ENCODE peak calls at places on chromosomes 16 and 17, in five cellular contexts. B, X, I, T and S are unnamed samples.

GRCh38 chr17:75876190-75876937 is 2.0 kb downstream of the TRIM47 start:
- DNase-seq in B (no peak), X (no peak), I (peak), T (no peak), S (no peak)

GRCh38 chr16:85437161-85438052 is 175.7 kb upstream of the GSE1 start:
- DNase-seq in B (no peak), X (no peak), I (peak), T (no peak), S (no peak)

GRCh38 chr16:71499775-71500364 is 10.7 kb upstream of the ZNF19 start:
- DNase-seq in B (peak), X (peak), I (peak), T (no peak), S (peak)

GRCh38 chr17:17269926-17270773 is 10.9 kb downstream of the COPS3 start:
- DNase-seq in B (no peak), X (no peak), I (peak), T (no peak), S (no peak)

GRCh38 chr17:50672831-50673551 is 34.7 kb downstream of the ANKRD40 start:
- DNase-seq in B (no peak), X (no peak), I (no peak), T (peak), S (no peak)

GRCh38 chr16:88301886-88302285 is 80.9 kb upstream of the ZNF469 start:
- DNase-seq in B (no peak), X (no peak), I (no peak), T (no peak), S (no peak)

GRCh38 chr17:57568340-57568739 is 176.8 kb downstream of the CCDC182 start:
- DNase-seq in B (no peak), X (no peak), I (no peak), T (no peak), S (no peak)

GRCh38 chr16:27429981-27430441 is 28.0 kb downstream of the IL21R start:
- DNase-seq in B (no peak), X (no peak), I (peak), T (no peak), S (no peak)

GRCh38 chr17:27466748-27467375 is 10.6 kb downstream of the KSR1 start:
- DNase-seq in B (no peak), X (no peak), I (no peak), T (no peak), S (no peak)

GRCh38 chr16:50836121-50836541 is 94.2 kb downstream of the CYLD start:
- DNase-seq in B (no peak), X (no peak), I (no peak), T (no peak), S (no peak)

GRCh38 chr17:4506892-4507291 is 8.2 kb downstream of the SPNS2 start:
- DNase-seq in B (no peak), X (no peak), I (no peak), T (no peak), S (no peak)

GRCh38 chr16:67847064-67847861 is at the start of gene CENPT:
- DNase-seq in B (peak), X (peak), I (no peak), T (no peak), S (no peak)

DNA sequence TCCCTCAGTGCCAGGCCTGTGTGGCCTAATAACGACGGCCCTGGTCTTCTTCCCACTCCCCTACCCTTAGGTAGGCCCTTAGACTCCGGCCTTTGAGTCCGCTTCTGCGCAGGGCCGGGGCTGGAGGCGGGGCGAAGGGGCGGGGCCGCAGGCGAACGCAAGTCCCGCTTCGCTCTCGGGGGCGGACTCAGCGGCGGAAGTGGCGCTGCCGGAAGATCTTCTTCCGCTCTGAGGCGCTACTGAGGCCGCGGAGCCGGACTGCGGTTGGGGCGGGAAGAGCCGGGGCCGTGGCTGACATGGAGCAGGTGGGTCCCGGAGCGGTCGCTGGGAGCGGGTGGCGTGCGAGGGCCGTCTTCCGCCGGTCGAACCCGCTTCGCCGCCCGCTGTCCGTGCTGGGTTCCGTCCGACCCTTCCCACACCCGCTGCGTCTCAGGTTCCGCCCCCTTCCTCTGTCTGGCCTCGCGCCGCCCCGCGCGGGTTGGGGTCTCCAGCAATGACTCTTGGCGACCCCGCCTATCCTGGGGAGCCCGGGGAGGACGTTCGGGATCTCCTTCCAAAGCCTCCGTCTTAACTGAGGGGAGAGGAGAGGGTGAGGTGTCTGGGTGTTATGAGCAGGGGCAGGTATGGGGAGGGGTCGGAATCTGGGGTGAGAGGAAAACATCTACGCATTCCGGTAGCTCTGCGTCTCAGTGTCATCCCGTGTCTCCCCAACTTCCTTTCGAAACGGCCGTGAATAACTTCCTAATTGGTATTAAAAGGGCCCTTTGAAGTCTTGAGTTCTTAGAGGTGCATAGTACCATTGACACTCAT is at the start of gene STARD3:
- DNase-seq in B (peak), X (peak), I (peak), T (peak), S (peak)
- TF ChIP-seq CTCF in B (no peak), X (no peak), I (peak), T (peak), S (no peak)

GRCh38 chr16:14357328-14357727 is 272.7 kb downstream of the PARN start:
- DNase-seq in B (no peak), X (no peak), I (no peak), T (no peak), S (no peak)
- TF ChIP-seq CTCF in B (no peak), X (no peak), I (no peak), T (no peak), S (no peak)

GRCh38 chr16:65548470-65548869 is 426.6 kb upstream of the CDH11 start:
- DNase-seq in B (no peak), X (no peak), I (peak), T (no peak), S (no peak)
- TF ChIP-seq CTCF in B (peak), X (peak), I (peak), T (no peak), S (peak)

GRCh38 chr16:56797861-56798260 is 67.1 kb upstream of the SLC12A3 start:
- DNase-seq in B (no peak), X (no peak), I (no peak), T (no peak), S (no peak)

GRCh38 chr16:56795011-56795410 is 65.1 kb downstream of the NUP93 start:
- DNase-seq in B (no peak), X (peak), I (no peak), T (no peak), S (no peak)

GRCh38 chr16:56792960-56793359 is 63.0 kb downstream of the NUP93 start:
- DNase-seq in B (no peak), X (no peak), I (no peak), T (no peak), S (no peak)

GRCh38 chr16:56789360-56789759 is 59.4 kb downstream of the NUP93 start:
- DNase-seq in B (peak), X (peak), I (no peak), T (no peak), S (no peak)

DNA sequence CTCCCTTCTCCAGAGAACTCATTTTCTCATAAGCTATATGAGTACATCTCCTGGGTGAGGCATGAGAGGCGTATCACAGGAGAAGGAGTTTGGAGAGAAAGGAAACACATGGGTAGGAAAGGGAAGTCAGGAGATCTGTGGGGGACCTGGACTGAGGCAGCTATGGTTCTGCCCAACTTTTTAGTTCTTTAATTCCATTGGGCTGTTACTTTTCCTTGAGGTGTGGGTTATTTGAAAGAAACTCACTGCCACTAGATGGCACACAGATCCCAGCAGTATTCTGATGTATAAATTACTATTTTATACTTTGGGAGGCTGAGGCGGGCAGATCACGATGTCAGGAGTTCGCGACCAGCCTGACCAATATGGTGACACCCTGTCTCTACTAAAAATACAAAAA is 63.6 kb downstream of the NUP93 start:
- DNase-seq in B (peak), X (no peak), I (no peak), T (no peak), S (no peak)
- TF ChIP-seq CTCF in B (peak), X (peak), I (peak), T (peak), S (peak)

DNA sequence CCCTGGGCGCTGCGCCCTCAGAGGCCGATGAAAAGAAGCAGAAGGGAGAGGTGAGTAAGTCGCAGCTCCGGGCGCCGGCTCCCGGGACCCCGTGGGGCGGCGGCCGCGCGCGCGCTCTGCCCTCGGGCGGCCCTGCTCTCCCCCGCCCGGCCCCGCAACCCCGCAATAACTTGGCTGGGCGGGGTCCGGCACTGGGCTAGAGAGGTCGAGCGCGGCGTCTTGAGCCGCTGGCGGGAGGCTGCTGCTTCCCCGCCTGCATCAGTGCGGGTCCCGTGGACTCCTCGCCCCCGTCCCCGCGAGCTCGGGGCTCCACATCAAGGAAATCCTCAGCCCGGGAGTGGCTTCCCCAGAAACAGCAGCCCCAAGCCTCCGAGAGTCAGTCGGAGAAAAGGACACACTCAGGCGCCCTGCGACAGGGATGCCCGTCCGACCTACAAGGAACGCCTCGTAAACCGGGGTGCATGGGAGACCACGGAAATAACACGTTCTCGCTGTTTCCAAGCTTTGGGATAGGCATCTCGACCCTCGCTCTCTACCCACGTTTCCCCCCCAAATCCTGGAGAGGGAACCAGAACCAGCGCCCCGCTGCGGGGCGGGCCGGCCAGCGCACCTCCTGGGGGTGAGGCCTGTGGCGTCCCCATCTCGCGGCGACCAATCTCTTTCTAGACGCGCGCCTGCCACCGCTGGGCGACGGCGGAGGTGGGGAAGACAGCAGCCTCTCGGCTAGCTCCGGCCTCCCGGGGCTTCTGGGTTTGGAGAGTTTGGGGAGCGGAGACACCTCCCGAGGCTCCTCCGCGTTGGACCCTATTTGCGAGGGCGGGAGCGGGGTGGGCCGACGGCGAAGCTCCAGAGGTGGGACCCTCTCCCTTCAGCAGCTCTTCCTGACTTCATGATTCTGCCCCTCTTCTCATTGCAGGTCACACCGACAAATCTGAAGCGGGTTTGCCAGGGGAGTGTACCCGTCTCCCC is 809 bp upstream of the ABHD15 start:
- DNase-seq in B (peak), X (peak), I (peak), T (no peak), S (no peak)
- TF ChIP-seq CTCF in B (peak), X (no peak), I (peak), T (peak), S (peak)